ENCODE peak calls at places on chromosomes 12 and 14, in nine cellular contexts. J, H, P, E, A, L, U, K and X are unnamed samples.

GRCh38 chr14:101475468-101476257 is 85.6 kb upstream of the DIO3 start:
- DNase-seq in J (peak), H (peak), P (peak), E (peak), A (peak), L (no peak), U (no peak), K (peak), X (peak)

GRCh38 chr14:68124050-68124449 is 304.5 kb downstream of the RAD51B start:
- DNase-seq in J (no peak), H (no peak), P (no peak), E (no peak), A (no peak), L (no peak), U (no peak), K (no peak), X (no peak)

GRCh38 chr12:7612851-7613250 is 52.9 kb downstream of the APOBEC1 start:
- DNase-seq in J (no peak), H (no peak), P (no peak), E (no peak), A (no peak), L (no peak), U (no peak), K (no peak), X (no peak)

GRCh38 chr12:125160556-125160955 is 95.3 kb downstream of the AACS start:
- DNase-seq in J (no peak), H (no peak), P (no peak), E (no peak), A (no peak), L (no peak), U (no peak), K (no peak), X (no peak)

GRCh38 chr14:49420201-49420600 is 166.0 kb downstream of the RPS29 start:
- DNase-seq in J (no peak), H (no peak), P (no peak), E (no peak), A (no peak), L (no peak), U (no peak), K (no peak), X (no peak)

GRCh38 chr12:53176750-53177149 is 3.8 kb upstream of the ZNF740 start:
- DNase-seq in J (no peak), H (no peak), P (no peak), E (no peak), A (no peak), L (no peak), U (no peak), K (no peak), X (no peak)

GRCh38 chr12:4153343-4153892 is 120.1 kb upstream of the CCND2 start:
- DNase-seq in J (no peak), H (peak), P (no peak), E (no peak), A (no peak), L (no peak), U (peak), K (no peak), X (no peak)

GRCh38 chr14:61438860-61439765 is 117.7 kb downstream of the PRKCH start:
- DNase-seq in J (peak), H (peak), P (peak), E (peak), A (peak), L (no peak), U (peak), K (no peak), X (peak)

GRCh38 chr14:54585214-54585613 is 18.3 kb downstream of the SAMD4A start:
- DNase-seq in J (no peak), H (no peak), P (no peak), E (no peak), A (no peak), L (no peak), U (no peak), K (no peak), X (no peak)

GRCh38 chr14:94021416-94022157 is 4.6 kb upstream of the OTUB2 start:
- DNase-seq in J (peak), H (no peak), P (no peak), E (no peak), A (no peak), L (no peak), U (no peak), K (no peak), X (peak)

GRCh38 chr14:91284791-91285548 is 40.5 kb upstream of the GPR68 start:
- DNase-seq in J (peak), H (no peak), P (no peak), E (no peak), A (no peak), L (no peak), U (no peak), K (no peak), X (no peak)

GRCh38 chr12:27013606-27014084 is 539 bp downstream of the TM7SF3 start:
- DNase-seq in J (peak), H (no peak), P (peak), E (no peak), A (peak), L (no peak), U (no peak), K (peak), X (peak)

GRCh38 chr14:34792593-34792992 is 78.2 kb upstream of the CFL2 start:
- DNase-seq in J (no peak), H (no peak), P (no peak), E (no peak), A (no peak), L (no peak), U (no peak), K (no peak), X (no peak)

GRCh38 chr12:47811070-47811391 is 8.7 kb downstream of the HDAC7 start:
- DNase-seq in J (no peak), H (peak), P (no peak), E (no peak), A (no peak), L (no peak), U (peak), K (no peak), X (no peak)
- H3K4me3 ChIP-seq in J (no peak), H (no peak), P (no peak), E (no peak), A (no peak), L (no peak), U (no peak), K (no peak), X (no peak)

GRCh38 chr12:661720-662486 is 1.3 kb downstream of the NINJ2 start:
- DNase-seq in J (no peak), H (no peak), P (no peak), E (peak), A (no peak), L (no peak), U (no peak), K (no peak), X (no peak)
- H3K4me3 ChIP-seq in J (no peak), H (no peak), P (no peak), E (peak), A (no peak), L (no peak), U (no peak), K (peak), X (no peak)

GRCh38 chr12:129772463-129773169 is 131.2 kb downstream of the TMEM132D start:
- DNase-seq in J (peak), H (peak), P (no peak), E (no peak), A (peak), L (peak), U (peak), K (no peak), X (no peak)

GRCh38 chr12:129765719-129766118 is 138.1 kb downstream of the TMEM132D start:
- DNase-seq in J (no peak), H (no peak), P (no peak), E (no peak), A (no peak), L (no peak), U (no peak), K (no peak), X (no peak)

GRCh38 chr12:129776977-129777667 is 126.7 kb downstream of the TMEM132D start:
- DNase-seq in J (peak), H (peak), P (no peak), E (no peak), A (no peak), L (no peak), U (no peak), K (no peak), X (peak)

GRCh38 chr12:129773170-129773493 is 130.7 kb downstream of the TMEM132D start:
- DNase-seq in J (no peak), H (no peak), P (no peak), E (no peak), A (no peak), L (no peak), U (no peak), K (no peak), X (no peak)

DNA sequence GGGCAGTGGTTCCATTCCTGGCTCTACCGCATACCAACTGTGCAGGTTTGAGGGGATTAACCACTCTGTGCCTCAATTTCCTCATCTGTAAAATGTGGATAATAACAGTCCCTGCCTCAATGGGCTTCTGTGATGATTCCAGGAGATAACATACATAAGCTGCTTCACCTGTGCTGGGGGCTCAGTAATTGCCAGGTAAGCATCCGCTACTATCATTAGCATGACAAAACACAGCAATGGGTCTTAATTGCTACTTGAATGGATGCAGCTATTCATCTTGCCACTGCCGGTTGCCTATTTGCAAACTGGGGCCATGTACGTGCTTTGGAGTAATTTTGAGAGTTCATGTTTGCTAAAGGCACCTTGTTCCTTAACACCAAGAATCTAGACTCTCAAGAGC is 132.6 kb downstream of the TMEM132D start:
- DNase-seq in J (no peak), H (peak), P (no peak), E (no peak), A (no peak), L (no peak), U (peak), K (no peak), X (no peak)
- H3K4me3 ChIP-seq in J (no peak), H (no peak), P (no peak), E (no peak), A (no peak), L (no peak), U (no peak), K (no peak), X (no peak)

GRCh38 chr12:68884251-68884650 is 48.7 kb downstream of the CPM start:
- DNase-seq in J (no peak), H (no peak), P (no peak), E (no peak), A (no peak), L (no peak), U (no peak), K (no peak), X (no peak)
- H3K4me3 ChIP-seq in J (no peak), H (no peak), P (no peak), E (no peak), A (no peak), L (no peak), U (no peak), K (no peak), X (no peak)

GRCh38 chr12:122064034-122064777 is 14.3 kb upstream of the MLXIP start:
- DNase-seq in J (peak), H (peak), P (peak), E (peak), A (peak), L (peak), U (peak), K (peak), X (peak)

GRCh38 chr12:122063691-122064033 is 14.9 kb upstream of the MLXIP start:
- DNase-seq in J (no peak), H (no peak), P (no peak), E (no peak), A (no peak), L (no peak), U (no peak), K (no peak), X (no peak)

GRCh38 chr12:122064780-122065588 is 13.6 kb upstream of the MLXIP start:
- DNase-seq in J (peak), H (peak), P (peak), E (peak), A (peak), L (peak), U (peak), K (no peak), X (peak)

GRCh38 chr12:122067966-122068365 is 10.6 kb upstream of the MLXIP start:
- DNase-seq in J (peak), H (no peak), P (peak), E (no peak), A (no peak), L (no peak), U (no peak), K (no peak), X (peak)

DNA sequence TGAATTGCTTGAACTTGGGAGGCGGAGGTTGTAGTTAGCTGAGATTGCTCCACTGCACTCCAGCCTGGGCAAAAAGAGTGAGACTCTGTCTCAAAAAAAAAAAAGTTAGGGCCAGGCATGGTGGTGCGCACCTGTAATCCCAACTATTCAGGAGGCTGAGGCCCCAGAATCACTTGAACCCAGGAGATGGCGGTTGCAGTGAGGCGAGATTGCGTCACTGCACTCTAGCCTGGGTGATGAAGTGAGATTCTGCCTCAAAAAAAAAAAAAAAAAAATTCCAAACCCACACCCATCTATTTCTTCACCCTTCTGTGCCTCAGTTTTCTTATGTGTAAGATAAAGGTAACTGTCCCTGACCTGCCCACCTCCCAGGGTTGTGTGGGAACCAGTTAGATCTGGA is 11.0 kb upstream of the MLXIP start:
- DNase-seq in J (no peak), H (no peak), P (no peak), E (no peak), A (no peak), L (no peak), U (no peak), K (no peak), X (no peak)
- H3K4me3 ChIP-seq in J (no peak), H (no peak), P (no peak), E (no peak), A (no peak), L (no peak), U (no peak), K (no peak), X (no peak)

GRCh38 chr14:70871001-70871400 is 36.3 kb upstream of the PCNX1 start:
- DNase-seq in J (no peak), H (peak), P (no peak), E (no peak), A (no peak), L (no peak), U (no peak), K (no peak), X (no peak)

GRCh38 chr14:70873627-70874026 is 33.6 kb upstream of the PCNX1 start:
- DNase-seq in J (no peak), H (no peak), P (no peak), E (no peak), A (no peak), L (no peak), U (peak), K (no peak), X (no peak)

GRCh38 chr14:70872678-70873020 is 34.6 kb upstream of the PCNX1 start:
- DNase-seq in J (no peak), H (no peak), P (no peak), E (no peak), A (no peak), L (no peak), U (no peak), K (no peak), X (no peak)

DNA sequence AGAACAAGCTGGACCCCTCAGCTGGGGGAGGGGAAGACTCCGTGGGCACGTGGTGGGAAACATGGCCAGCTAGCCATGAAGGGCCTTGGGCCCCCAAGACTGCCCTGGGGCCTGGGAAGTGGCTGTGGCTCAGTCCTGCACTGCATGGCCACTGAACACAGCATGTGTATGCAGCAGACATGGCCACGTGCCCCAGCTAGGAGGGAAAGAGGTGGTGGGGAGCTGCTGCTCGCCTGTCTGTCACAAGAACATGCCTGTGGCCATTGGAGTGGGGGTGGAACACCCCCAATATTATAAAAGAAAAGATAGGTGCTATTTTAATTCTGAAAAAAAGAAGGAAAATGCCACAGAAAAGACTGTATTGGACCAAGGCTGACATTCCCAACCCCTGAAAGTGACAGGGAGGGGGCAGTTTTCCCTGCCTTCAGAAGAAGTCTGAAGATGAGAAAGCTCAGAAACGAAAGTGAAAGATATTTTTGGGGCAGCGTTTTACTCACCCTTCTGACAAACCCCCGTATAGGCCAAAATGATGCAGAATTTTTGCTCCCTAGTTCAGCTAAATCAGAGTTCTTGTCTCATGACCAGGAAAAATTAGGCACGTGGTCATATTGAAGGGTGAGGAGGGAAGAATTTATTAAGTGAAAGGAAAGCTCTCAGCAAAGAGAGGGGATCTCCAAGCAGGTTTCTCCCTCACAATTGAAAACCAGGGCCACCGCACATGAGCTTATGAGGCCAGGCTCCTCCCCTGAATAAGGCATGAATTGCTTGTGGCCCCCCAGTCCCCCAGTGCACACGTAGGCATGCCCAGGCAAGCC is 35.2 kb upstream of the PCNX1 start:
- DNase-seq in J (no peak), H (no peak), P (no peak), E (no peak), A (no peak), L (no peak), U (no peak), K (no peak), X (no peak)
- H3K4me3 ChIP-seq in J (no peak), H (no peak), P (no peak), E (no peak), A (no peak), L (no peak), U (no peak), K (no peak), X (no peak)

GRCh38 chr12:132451172-132451835 is 38.6 kb upstream of the FBRSL1 start:
- DNase-seq in J (no peak), H (no peak), P (no peak), E (no peak), A (no peak), L (no peak), U (no peak), K (no peak), X (no peak)

GRCh38 chr12:132448453-132448800 is 41.5 kb upstream of the FBRSL1 start:
- DNase-seq in J (no peak), H (no peak), P (no peak), E (peak), A (no peak), L (no peak), U (no peak), K (no peak), X (no peak)

GRCh38 chr12:132449565-132450390 is 40.2 kb upstream of the FBRSL1 start:
- DNase-seq in J (no peak), H (no peak), P (no peak), E (no peak), A (no peak), L (no peak), U (no peak), K (no peak), X (no peak)

GRCh38 chr12:132451836-132452195 is 38.1 kb upstream of the FBRSL1 start:
- DNase-seq in J (no peak), H (no peak), P (no peak), E (no peak), A (no peak), L (no peak), U (no peak), K (no peak), X (no peak)

DNA sequence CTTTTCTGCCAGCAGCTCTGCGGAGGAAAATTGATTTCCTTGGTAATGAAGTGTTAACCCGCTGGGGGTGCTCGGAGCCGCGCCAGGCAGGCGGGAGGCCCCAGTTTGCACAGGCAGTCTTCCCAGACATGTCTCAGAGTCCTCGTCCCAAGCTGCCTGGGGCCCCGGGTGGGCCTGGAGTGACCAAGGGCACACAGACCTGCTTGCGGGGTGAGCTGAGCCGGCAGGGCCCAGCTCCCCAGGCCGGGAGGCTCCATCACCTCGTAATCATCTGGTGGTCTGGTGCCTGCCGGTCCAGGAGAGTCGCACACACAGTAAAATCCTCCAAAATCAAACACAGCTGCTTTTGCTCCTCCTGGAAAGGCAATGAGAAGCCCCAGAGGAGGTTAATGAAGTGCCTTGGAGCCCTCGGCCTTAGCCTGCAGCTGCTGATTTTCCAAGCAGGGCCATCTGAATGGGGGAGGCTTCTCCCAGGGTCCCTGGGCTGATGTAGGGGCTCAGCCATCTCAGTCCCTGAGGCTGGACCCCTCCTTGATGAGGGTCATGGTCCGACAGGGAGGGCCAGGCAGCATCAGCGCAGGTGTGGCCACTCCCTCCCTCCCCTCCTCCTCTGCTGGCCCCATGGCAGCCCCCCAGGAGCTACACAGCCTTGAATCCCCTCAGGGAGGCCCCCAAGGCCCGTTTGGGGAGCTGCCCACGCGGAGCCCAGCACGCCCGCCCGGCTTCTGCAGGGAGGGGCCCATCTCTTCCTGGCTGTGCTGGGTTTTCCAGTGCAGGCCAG is 39.4 kb upstream of the FBRSL1 start:
- DNase-seq in J (no peak), H (no peak), P (no peak), E (no peak), A (no peak), L (no peak), U (no peak), K (no peak), X (no peak)
- H3K4me3 ChIP-seq in J (no peak), H (no peak), P (no peak), E (no peak), A (no peak), L (no peak), U (no peak), K (no peak), X (no peak)